ENCODE peak calls at places on chromosomes 1 and 21, in eight cellular contexts. W is endothelial cell, D is IMR-90, M is upper lobe of right lung, O is AG10803, K is body of pancreas, I is cardiac muscle cell, F is A673. R is an unnamed sample.
A peak's percentile ranks its signal among the peaks of the same experiment; 100 is the strongest.

GRCh38 chr1:228463559-228464455 is 23.4 kb upstream of the RNF187 start:
- DNase-seq in F (peak; percentile 33), M (no peak), O (no peak), D (peak; percentile 4), K (no peak), I (no peak), W (peak; percentile 31), R (no peak)

GRCh38 chr1:200038645-200038986 is 11.1 kb downstream of the NR5A2 start:
- DNase-seq in F (no peak), M (no peak), I (peak; percentile 49), D (no peak), K (peak; percentile 71), O (no peak), W (peak; percentile 60), R (no peak)

GRCh38 chr1:197399691-197400521 is 131.9 kb downstream of the CRB1 start:
- DNase-seq in D (peak; percentile 51), M (no peak), W (peak; percentile 26), I (peak; percentile 44), K (peak; percentile 18), F (peak; percentile 69), O (peak; percentile 37), R (peak; percentile 42)

GRCh38 chr1:163191301-163191700 is 11.4 kb downstream of the RGS5 start:
- DNase-seq in W (no peak), I (no peak), M (no peak), D (no peak), O (no peak), F (no peak), K (no peak), R (no peak)

GRCh38 chr1:182279724-182280506 is 111.7 kb downstream of the GLUL start:
- DNase-seq in F (no peak), W (peak; percentile 38), O (peak; percentile 40), I (no peak), D (no peak), M (no peak), K (no peak), R (no peak)

GRCh38 chr1:206706298-206706791 is 21.6 kb downstream of the MAPKAPK2 start:
- DNase-seq in K (no peak), D (peak; percentile 92), O (peak; percentile 90), F (peak; percentile 34), I (no peak), M (peak; percentile 37), W (no peak), R (no peak)

GRCh38 chr1:41607810-41608209 is 123.3 kb upstream of the EDN2 start:
- DNase-seq in I (no peak), M (no peak), W (no peak), D (no peak), F (no peak), K (no peak), O (no peak), R (no peak)

GRCh38 chr1:220290163-220290761 is 18.0 kb upstream of the RAB3GAP2 start:
- DNase-seq in F (no peak), K (no peak), D (no peak), O (no peak), I (no peak), W (no peak), M (no peak), R (no peak)

GRCh38 chr1:68317543-68317942 is 85.2 kb upstream of the WLS start:
- DNase-seq in O (no peak), D (no peak), K (no peak), W (no peak), F (no peak), M (no peak), I (no peak), R (no peak)

GRCh38 chr1:53475661-53476060 is 16.5 kb downstream of the DMRTB1 start:
- DNase-seq in K (no peak), D (no peak), M (peak; percentile 13), O (no peak), W (no peak), F (no peak), I (no peak), R (no peak)

GRCh38 chr1:149887456-149888159 is 11.8 kb upstream of the BOLA1 start:
- DNase-seq in I (peak; percentile 95), O (peak; percentile 99), K (peak; percentile 82), M (peak; percentile 87), F (peak; percentile 98), D (peak; percentile 99), W (peak; percentile 53), R (peak; percentile 95)

GRCh38 chr1:240152611-240153297 is 61.1 kb downstream of the FMN2 start:
- DNase-seq in M (no peak), F (no peak), I (no peak), W (no peak), K (no peak), O (peak; percentile 36), D (peak; percentile 36), R (no peak)

GRCh38 chr21:46581780-46582307 is 23.0 kb downstream of the S100B start:
- DNase-seq in D (no peak), K (no peak), F (no peak), O (no peak), M (no peak), I (no peak), W (no peak), R (no peak)

GRCh38 chr1:165395522-165396300 is 39.2 kb upstream of the LMX1A start:
- DNase-seq in W (no peak), M (no peak), K (no peak), I (no peak), D (no peak), F (no peak), O (no peak), R (peak; percentile 17)

GRCh38 chr1:48236716-48237470 is 14.4 kb downstream of the SLC5A9 start:
- DNase-seq in M (no peak), F (peak; percentile 19), I (peak; percentile 35), D (peak; percentile 35), O (peak; percentile 44), K (no peak), W (no peak), R (peak; percentile 34)

GRCh38 chr1:235670157-235670776 is 20.7 kb upstream of the GNG4 start:
- DNase-seq in K (no peak), W (no peak), D (peak; percentile 4), M (no peak), O (no peak), I (no peak), F (no peak), R (no peak)

GRCh38 chr1:44108241-44108640 is 10.4 kb upstream of the KLF17 start:
- DNase-seq in K (no peak), M (no peak), O (peak; percentile 53), W (no peak), D (peak; percentile 67), F (no peak), I (no peak), R (peak; percentile 7)

GRCh38 chr21:33266050-33266783 is at the start of gene IL10RB:
- DNase-seq in W (peak; percentile 70), O (peak; percentile 44), I (peak; percentile 81), K (peak; percentile 66), M (peak; percentile 91), F (peak; percentile 76), D (peak; percentile 39), R (peak; percentile 56)

GRCh38 chr1:113036639-113037321 is 36.2 kb upstream of the LRIG2 start:
- DNase-seq in F (no peak), I (no peak), M (no peak), W (no peak), O (peak; percentile 21), D (no peak), K (no peak), R (peak; percentile 84)

GRCh38 chr1:182215797-182216196 is 154.3 kb upstream of the ZNF648 start:
- DNase-seq in I (no peak), M (no peak), K (no peak), O (peak; percentile 93), D (no peak), W (no peak), F (peak; percentile 14), R (no peak)

GRCh38 chr1:154465621-154466020 is 36.4 kb upstream of the TDRD10 start:
- DNase-seq in F (no peak), D (no peak), M (peak; percentile 32), K (no peak), O (no peak), I (no peak), W (no peak), R (no peak)

GRCh38 chr1:154466136-154466665 is 35.8 kb upstream of the TDRD10 start:
- DNase-seq in I (no peak), O (no peak), M (peak; percentile 6), W (no peak), K (no peak), F (no peak), D (no peak), R (no peak)

GRCh38 chr1:154468480-154469240 is 33.4 kb upstream of the TDRD10 start:
- DNase-seq in D (no peak), I (no peak), O (no peak), F (no peak), M (peak; percentile 40), W (no peak), K (no peak), R (no peak)

GRCh38 chr1:154467768-154468102 is 34.3 kb upstream of the TDRD10 start:
- DNase-seq in W (no peak), K (no peak), D (no peak), I (no peak), O (no peak), M (no peak), F (no peak), R (no peak)

GRCh38 chr1:154466879-154467767 is 34.9 kb upstream of the TDRD10 start:
- DNase-seq in F (peak; percentile 24), W (no peak), M (peak; percentile 45), I (no peak), K (no peak), O (peak; percentile 26), D (no peak), R (no peak)
- TF ChIP-seq CTCF in F (peak; percentile 29), W (no peak), M (peak; percentile 15), I (peak; percentile 28), K (peak; percentile 13), O (peak; percentile 55), D (no peak), R (no peak)

GRCh38 chr1:159941867-159942560 is 3.4 kb downstream of the IGSF9 start:
- DNase-seq in M (peak; percentile 29), W (no peak), K (no peak), O (no peak), D (no peak), F (no peak), I (no peak), R (no peak)
- TF ChIP-seq CTCF in M (no peak), W (no peak), K (no peak), O (no peak), D (no peak), F (no peak), I (no peak), R (no peak)

DNA sequence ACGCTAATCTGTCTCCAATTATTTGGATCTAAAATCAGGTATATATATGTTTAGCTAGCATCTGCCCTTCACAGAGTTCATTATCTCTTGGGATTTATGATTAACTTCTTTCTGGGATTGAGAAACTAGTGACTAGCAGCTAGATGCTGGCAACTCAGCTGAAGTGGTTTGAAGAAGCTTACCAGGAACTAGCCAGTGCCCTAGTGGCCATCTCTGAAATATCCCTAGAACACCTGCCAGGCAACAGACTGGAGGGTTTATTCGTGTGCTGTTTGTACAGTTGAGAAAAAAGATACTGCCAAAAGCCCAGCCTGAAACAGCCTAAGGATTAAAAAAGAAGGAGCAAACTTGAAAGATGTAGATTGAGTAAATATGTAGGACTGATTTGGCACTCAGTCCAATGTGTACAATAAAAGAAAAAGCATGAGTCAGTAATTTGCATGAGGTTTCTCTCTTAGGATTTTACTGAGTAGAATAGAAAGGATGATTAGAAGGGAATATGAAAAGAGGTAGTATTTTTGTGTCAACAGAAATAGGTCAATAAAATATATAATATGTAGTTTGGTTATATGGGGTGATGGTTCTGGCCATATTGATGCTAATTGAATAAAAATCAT is 1144.6 kb upstream of the ADGRL2 start:
- DNase-seq in K (no peak), D (no peak), F (peak; percentile 8), M (no peak), O (no peak), I (peak; percentile 49), W (peak; percentile 16), R (peak; percentile 6)
- TF ChIP-seq CTCF in K (peak; percentile 8), D (no peak), F (peak; percentile 26), M (no peak), O (no peak), I (no peak), W (peak; percentile 55), R (peak; percentile 56)

GRCh38 chr1:15951341-15952153 is 24.4 kb downstream of the ZBTB17 start:
- DNase-seq in F (no peak), D (no peak), K (peak; percentile 11), M (no peak), O (peak; percentile 23), W (no peak), I (no peak), R (no peak)
- TF ChIP-seq CTCF in F (no peak), D (no peak), K (no peak), M (no peak), O (peak; percentile 9), W (no peak), I (no peak), R (no peak)